ENCODE peak calls at places on chromosomes 5 and 9, in five cellular contexts. S is HCT116, W is brain microvascular endothelial cell, E is astrocyte, Z is epithelial cell of proximal tubule. P is an unnamed sample.

GRCh38 chr9:121026768-121027167 is 23.3 kb downstream of the C5 start:
- DNase-seq in W (no peak), E (no peak), Z (no peak), S (no peak), P (no peak)

GRCh38 chr5:154189819-154190651 is 498 bp upstream of the GALNT10 start:
- DNase-seq in Z (no peak), W (peak), E (peak), S (peak), P (peak)

GRCh38 chr5:167512111-167512510 is 779.3 kb upstream of the WWC1 start:
- DNase-seq in Z (peak), W (no peak), E (no peak), S (no peak), P (no peak)

GRCh38 chr5:59829389-59829788 is 64.1 kb downstream of the PDE4D start:
- DNase-seq in W (peak), Z (no peak), E (peak), S (no peak), P (no peak)

GRCh38 chr9:110160163-110160562 is 47.8 kb downstream of the C9orf152 start:
- DNase-seq in S (no peak), W (peak), Z (no peak), E (peak), P (no peak)

GRCh38 chr9:96721303-96721702 is 56.6 kb downstream of the ZNF510 start:
- DNase-seq in E (no peak), Z (no peak), S (no peak), W (no peak), P (no peak)

GRCh38 chr9:116094846-116095245 is 58.7 kb upstream of the PAPPA start:
- DNase-seq in S (no peak), E (no peak), Z (no peak), W (no peak), P (no peak)

GRCh38 chr5:168525856-168526255 is 3.2 kb upstream of the FBLL1 start:
- DNase-seq in E (no peak), S (no peak), Z (no peak), W (no peak), P (no peak)

GRCh38 chr9:4430492-4431261 is 59.6 kb upstream of the SLC1A1 start:
- DNase-seq in W (peak), E (peak), Z (peak), S (no peak), P (no peak)

GRCh38 chr9:92636627-92637026 is 33.3 kb downstream of the IPPK start:
- DNase-seq in W (no peak), E (no peak), S (no peak), Z (no peak), P (no peak)

GRCh38 chr5:173781826-173782670 is 106.1 kb upstream of the CPEB4 start:
- DNase-seq in E (peak), Z (peak), S (no peak), W (peak), P (peak)

GRCh38 chr5:78964889-78965288 is 20.2 kb downstream of the ARSB start:
- DNase-seq in W (peak), E (peak), S (peak), Z (no peak), P (no peak)

GRCh38 chr9:112180387-112180881 is 5.3 kb upstream of the SUSD1 start:
- DNase-seq in S (no peak), E (peak), W (no peak), Z (no peak), P (no peak)

GRCh38 chr9:81601639-81602623 is 87.4 kb downstream of the TLE1 start:
- DNase-seq in E (peak), Z (no peak), W (no peak), S (no peak), P (no peak)

GRCh38 chr9:120892748-120893584 is 16.0 kb upstream of the PHF19 start:
- DNase-seq in W (peak), S (no peak), E (peak), Z (no peak), P (peak)

GRCh38 chr5:105945203-105945972 is 1725.3 kb downstream of the EFNA5 start:
- DNase-seq in Z (no peak), E (no peak), W (no peak), S (no peak), P (no peak)

GRCh38 chr9:108671156-108671555 is 184.6 kb downstream of the ACTL7B start:
- DNase-seq in E (no peak), Z (no peak), W (peak), S (peak), P (no peak)

GRCh38 chr5:179486596-179487051 is 63.7 kb upstream of the RUFY1 start:
- DNase-seq in S (no peak), E (no peak), W (peak), Z (no peak), P (no peak)

GRCh38 chr5:171520300-171521170 is 101.1 kb downstream of the FGF18 start:
- DNase-seq in E (peak), S (no peak), Z (no peak), W (peak), P (no peak)

GRCh38 chr5:132013711-132014110 is 2.3 kb upstream of the ACSL6 start:
- DNase-seq in S (no peak), E (no peak), Z (no peak), W (no peak), P (no peak)

GRCh38 chr9:127112056-127112455 is 10.4 kb downstream of the ANGPTL2 start:
- DNase-seq in E (no peak), Z (no peak), W (no peak), S (no peak), P (no peak)

GRCh38 chr5:110784901-110785300 is 46.1 kb downstream of the SLC25A46 start:
- DNase-seq in W (no peak), S (no peak), E (peak), Z (no peak), P (no peak)

GRCh38 chr9:105447814-105448812 is at the start of gene FSD1L:
- DNase-seq in E (peak), Z (no peak), W (peak), S (peak), P (peak)

GRCh38 chr5:10592598-10592997 is 28.7 kb downstream of the ANKRD33B start:
- DNase-seq in S (no peak), Z (no peak), W (no peak), E (no peak), P (no peak)

P was measured in hepatic stellate cell.